ENCODE peak calls at places on chromosomes 16 and 17, in nine cellular contexts. S is activated gamma-delta T cell treated with Interleukin-2 at 50 U/mL for 16 hours, O is AG09319, P is NCI-H1105 treated with DMSO at 0.1 percent for 48 hours, N is brain microvascular endothelial cell, F is fibroblast of mammary gland, W is mucosa of gallbladder, K is activated T-cell treated with anti-CD3 and anti-CD28 coated beads for 24 hours, X is neural crest cell. B is an unnamed sample.
A peak's percentile ranks its signal among the peaks of the same experiment; 100 is the strongest.

GRCh38 chr16:18933501-18933900 is 7.3 kb upstream of the SMG1 start:
- DNase-seq in S (no peak), O (no peak), P (no peak), N (no peak), F (no peak), W (no peak), K (no peak), X (no peak), B (no peak)

GRCh38 chr17:74253036-74253435 is 21.0 kb upstream of the DNAI2 start:
- DNase-seq in S (no peak), O (no peak), P (no peak), N (no peak), F (no peak), W (no peak), K (no peak), X (no peak), B (no peak)

GRCh38 chr16:1377406-1378010 is 25.8 kb downstream of the GNPTG start:
- DNase-seq in S (no peak), O (no peak), P (no peak), N (no peak), F (no peak), W (no peak), K (no peak), X (no peak), B (no peak)

GRCh38 chr17:79654960-79655382 is 44.1 kb upstream of the RBFOX3 start:
- DNase-seq in S (no peak), O (no peak), P (no peak), N (no peak), F (no peak), W (no peak), K (no peak), X (no peak), B (no peak)

GRCh38 chr16:17747357-17747756 is 276.6 kb upstream of the XYLT1 start:
- DNase-seq in S (no peak), O (no peak), P (no peak), N (no peak), F (no peak), W (no peak), K (no peak), X (no peak), B (no peak)

GRCh38 chr16:72092832-72093447 is 480 bp downstream of the TXNL4B start:
- DNase-seq in S (no peak), O (peak; percentile 22), P (no peak), N (peak; percentile 50), F (peak; percentile 78), W (no peak), K (no peak), X (no peak), B (peak; percentile 14)

GRCh38 chr17:81814748-81815645 is 11.0 kb downstream of the GCGR start:
- DNase-seq in S (no peak), O (no peak), P (peak; percentile 26), N (no peak), F (no peak), W (no peak), K (no peak), X (no peak), B (no peak)

GRCh38 chr16:3465301-3465700 is 21.8 kb downstream of the NAA60 start:
- DNase-seq in S (no peak), O (no peak), P (no peak), N (no peak), F (no peak), W (no peak), K (no peak), X (no peak), B (no peak)

GRCh38 chr16:47377156-47377555 is 83.7 kb downstream of the ITFG1 start:
- DNase-seq in S (no peak), O (no peak), P (no peak), N (no peak), F (peak; percentile 25), W (no peak), K (no peak), X (no peak), B (no peak)

GRCh38 chr16:87322833-87323726 is 5.9 kb upstream of the C16orf95 start:
- DNase-seq in S (no peak), O (no peak), P (no peak), N (no peak), F (no peak), W (no peak), K (no peak), X (no peak), B (no peak)

GRCh38 chr16:82384017-82384416 is 214.0 kb upstream of the MPHOSPH6 start:
- DNase-seq in S (no peak), O (no peak), P (no peak), N (no peak), F (no peak), W (no peak), K (no peak), X (no peak), B (no peak)

GRCh38 chr16:17105239-17105721 is 365.5 kb downstream of the XYLT1 start:
- DNase-seq in S (no peak), O (no peak), P (no peak), N (no peak), F (no peak), W (no peak), K (no peak), X (no peak), B (no peak)

GRCh38 chr17:18230288-18231141 is 5.1 kb downstream of the LLGL1 start:
- DNase-seq in S (no peak), O (no peak), P (no peak), N (no peak), F (no peak), W (no peak), K (no peak), X (no peak), B (no peak)

GRCh38 chr17:80068301-80069160 is 32.1 kb downstream of the CCDC40 start:
- DNase-seq in S (no peak), O (peak; percentile 25), P (no peak), N (peak; percentile 59), F (peak; percentile 35), W (peak; percentile 42), K (no peak), X (no peak), B (no peak)

GRCh38 chr17:47013341-47013740 is 34.3 kb upstream of the RPRML start:
- DNase-seq in S (no peak), O (no peak), P (no peak), N (no peak), F (no peak), W (no peak), K (no peak), X (no peak), B (no peak)

GRCh38 chr16:69371564-69371963 is 14.2 kb downstream of the TERF2 start:
- DNase-seq in S (no peak), O (no peak), P (no peak), N (no peak), F (no peak), W (no peak), K (no peak), X (no peak), B (no peak)

GRCh38 chr17:40031706-40032105 is 16.5 kb downstream of the CSF3 start:
- DNase-seq in S (no peak), O (no peak), P (no peak), N (no peak), F (no peak), W (no peak), K (no peak), X (no peak), B (no peak)

GRCh38 chr16:85753559-85753958 is 2.7 kb upstream of the C16orf74 start:
- DNase-seq in S (no peak), O (no peak), P (peak; percentile 51), N (no peak), F (no peak), W (peak; percentile 13), K (no peak), X (no peak), B (no peak)

GRCh38 chr17:27466748-27467375 is 10.6 kb downstream of the KSR1 start:
- DNase-seq in S (peak; percentile 29), O (no peak), P (no peak), N (no peak), F (no peak), W (no peak), K (peak; percentile 78), X (no peak), B (peak; percentile 80)

GRCh38 chr17:40551874-40552768 is 13.2 kb downstream of the CCR7 start:
- DNase-seq in S (no peak), O (peak; percentile 97), P (no peak), N (peak; percentile 99), F (peak; percentile 99), W (peak; percentile 44), K (no peak), X (no peak), B (peak; percentile 26)

GRCh38 chr17:80984749-80985148 is 6.9 kb upstream of the CHMP6 start:
- DNase-seq in S (no peak), O (peak; percentile 70), P (no peak), N (peak; percentile 88), F (peak; percentile 83), W (peak; percentile 53), K (no peak), X (no peak), B (no peak)

GRCh38 chr17:2158011-2158410 is 103.1 kb downstream of the HIC1 start:
- DNase-seq in S (no peak), O (peak; percentile 86), P (no peak), N (peak; percentile 73), F (peak; percentile 97), W (peak; percentile 27), K (no peak), X (no peak), B (no peak)

GRCh38 chr17:73759324-73760185 is 115.3 kb upstream of the SDK2 start:
- DNase-seq in S (no peak), O (no peak), P (peak; percentile 96), N (no peak), F (no peak), W (no peak), K (no peak), X (no peak), B (no peak)

GRCh38 chr17:31250229-31250628 is 46.8 kb downstream of the OMG start:
- DNase-seq in S (no peak), O (no peak), P (no peak), N (no peak), F (no peak), W (no peak), K (no peak), X (no peak), B (no peak)

GRCh38 chr16:3712830-3713476 is 4.4 kb downstream of the TRAP1 start:
- DNase-seq in S (no peak), O (no peak), P (no peak), N (no peak), F (no peak), W (peak; percentile 27), K (no peak), X (no peak), B (no peak)

GRCh38 chr16:66294507-66294906 is 72.0 kb upstream of the CDH5 start:
- DNase-seq in S (no peak), O (no peak), P (no peak), N (no peak), F (no peak), W (no peak), K (no peak), X (no peak), B (no peak)

GRCh38 chr16:69564845-69565610 is 738 bp upstream of the NFAT5 start:
- DNase-seq in S (no peak), O (no peak), P (no peak), N (no peak), F (no peak), W (no peak), K (no peak), X (no peak), B (no peak)

GRCh38 chr16:76653390-76654026 is 376.3 kb downstream of the CNTNAP4 start:
- DNase-seq in S (no peak), O (no peak), P (peak; percentile 78), N (peak; percentile 4), F (peak; percentile 74), W (no peak), K (no peak), X (peak; percentile 15), B (no peak)

GRCh38 chr16:53055603-53056527 is 1.1 kb downstream of the CHD9 start:
- DNase-seq in S (no peak), O (peak; percentile 39), P (peak; percentile 25), N (peak; percentile 82), F (peak; percentile 78), W (peak; percentile 46), K (no peak), X (no peak), B (no peak)

GRCh38 chr17:61498042-61498441 is 45.8 kb downstream of the TBX4 start:
- DNase-seq in S (no peak), O (no peak), P (no peak), N (no peak), F (no peak), W (no peak), K (no peak), X (no peak), B (no peak)

B was measured in activated naive CD8-positive, alpha-beta T cell treated with anti-CD3 and anti-CD28 coated beads, Interleukin-2, amount 50 U/mL, for 24 hours.